ENCODE peak calls at places on chromosomes 7 and 10, in four cellular contexts. I is WTC11, S is HepG2, K is K562. X is an unnamed sample.

GRCh38 chr10:71831646-71832552 is 19.2 kb downstream of the PSAP start:
- DNase-seq in K (no peak), S (no peak), I (no peak), X (no peak)

GRCh38 chr7:70346844-70347462 is 748.7 kb downstream of the AUTS2 start:
- DNase-seq in K (no peak), I (no peak), S (no peak), X (no peak)

GRCh38 chr7:131454538-131454937 is 101.9 kb downstream of the PODXL start:
- DNase-seq in K (no peak), I (no peak), S (no peak), X (no peak)

GRCh38 chr10:131211146-131211545 is 100.4 kb downstream of the TCERG1L start:
- DNase-seq in I (no peak), K (no peak), S (no peak), X (no peak)

GRCh38 chr10:30671011-30671616 is 41.6 kb upstream of the LYZL2 start:
- DNase-seq in I (peak), K (peak), S (peak), X (peak)

GRCh38 chr7:72540106-72540611 is 128.0 kb upstream of the CALN1 start:
- DNase-seq in K (no peak), I (no peak), S (no peak), X (no peak)

GRCh38 chr7:46391215-46391614 is 470.1 kb upstream of the IGFBP3 start:
- DNase-seq in I (no peak), S (no peak), K (no peak), X (no peak)

GRCh38 chr7:26083113-26083512 is 68.9 kb upstream of the NFE2L3 start:
- DNase-seq in K (no peak), S (no peak), I (no peak), X (no peak)

GRCh38 chr10:7667262-7668141 is 736 bp upstream of the ITIH5 start:
- DNase-seq in K (no peak), I (peak), S (peak), X (no peak)

GRCh38 chr10:5775705-5776104 is 37.5 kb downstream of the GDI2 start:
- DNase-seq in S (no peak), K (no peak), I (no peak), X (no peak)

GRCh38 chr10:99779335-99779734 is 3.1 kb upstream of the ABCC2 start:
- DNase-seq in S (peak), K (no peak), I (no peak), X (no peak)

GRCh38 chr10:188546-188945 is 53.3 kb downstream of the ZMYND11 start:
- DNase-seq in I (no peak), K (no peak), S (no peak), X (no peak)

GRCh38 chr10:99941942-99942835 is 67.6 kb downstream of the DNMBP start:
- DNase-seq in I (no peak), S (no peak), K (no peak), X (no peak)

GRCh38 chr10:52609601-52610240 is 162.9 kb downstream of the MBL2 start:
- DNase-seq in K (no peak), I (no peak), S (no peak), X (no peak)

GRCh38 chr7:88665892-88666514 is 93.5 kb upstream of the ZNF804B start:
- DNase-seq in I (no peak), S (no peak), K (peak), X (no peak)

GRCh38 chr7:88661921-88662320 is 97.6 kb upstream of the ZNF804B start:
- DNase-seq in S (no peak), K (no peak), I (no peak), X (no peak)

GRCh38 chr7:88668591-88668990 is 90.9 kb upstream of the ZNF804B start:
- DNase-seq in I (no peak), S (no peak), K (no peak), X (no peak)

GRCh38 chr7:88669913-88670312 is 89.6 kb upstream of the ZNF804B start:
- DNase-seq in K (no peak), I (no peak), S (no peak), X (no peak)

GRCh38 chr7:88664630-88665233 is 94.8 kb upstream of the ZNF804B start:
- DNase-seq in I (peak), K (no peak), S (no peak), X (no peak)
- TF ChIP-seq ELF4 in I (no peak), K (no peak), S (no peak), X (no peak)

GRCh38 chr10:13206546-13207443 is 27.4 kb downstream of the UCMA start:
- DNase-seq in S (peak), I (no peak), K (no peak), X (no peak)
- TF ChIP-seq ELF4 in S (no peak), I (no peak), K (no peak), X (no peak)

GRCh38 chr7:128936798-128937197 is 929 bp upstream of the IRF5 start:
- DNase-seq in I (no peak), S (no peak), K (no peak), X (no peak)

GRCh38 chr7:128931965-128932861 is 5.5 kb upstream of the IRF5 start:
- DNase-seq in S (no peak), K (no peak), I (no peak), X (no peak)

GRCh38 chr7:128937271-128937646 is 468 bp upstream of the IRF5 start:
- DNase-seq in K (no peak), I (no peak), S (no peak), X (no peak)

GRCh38 chr7:128932862-128933821 is 4.6 kb upstream of the IRF5 start:
- DNase-seq in I (no peak), S (no peak), K (no peak), X (no peak)

DNA sequence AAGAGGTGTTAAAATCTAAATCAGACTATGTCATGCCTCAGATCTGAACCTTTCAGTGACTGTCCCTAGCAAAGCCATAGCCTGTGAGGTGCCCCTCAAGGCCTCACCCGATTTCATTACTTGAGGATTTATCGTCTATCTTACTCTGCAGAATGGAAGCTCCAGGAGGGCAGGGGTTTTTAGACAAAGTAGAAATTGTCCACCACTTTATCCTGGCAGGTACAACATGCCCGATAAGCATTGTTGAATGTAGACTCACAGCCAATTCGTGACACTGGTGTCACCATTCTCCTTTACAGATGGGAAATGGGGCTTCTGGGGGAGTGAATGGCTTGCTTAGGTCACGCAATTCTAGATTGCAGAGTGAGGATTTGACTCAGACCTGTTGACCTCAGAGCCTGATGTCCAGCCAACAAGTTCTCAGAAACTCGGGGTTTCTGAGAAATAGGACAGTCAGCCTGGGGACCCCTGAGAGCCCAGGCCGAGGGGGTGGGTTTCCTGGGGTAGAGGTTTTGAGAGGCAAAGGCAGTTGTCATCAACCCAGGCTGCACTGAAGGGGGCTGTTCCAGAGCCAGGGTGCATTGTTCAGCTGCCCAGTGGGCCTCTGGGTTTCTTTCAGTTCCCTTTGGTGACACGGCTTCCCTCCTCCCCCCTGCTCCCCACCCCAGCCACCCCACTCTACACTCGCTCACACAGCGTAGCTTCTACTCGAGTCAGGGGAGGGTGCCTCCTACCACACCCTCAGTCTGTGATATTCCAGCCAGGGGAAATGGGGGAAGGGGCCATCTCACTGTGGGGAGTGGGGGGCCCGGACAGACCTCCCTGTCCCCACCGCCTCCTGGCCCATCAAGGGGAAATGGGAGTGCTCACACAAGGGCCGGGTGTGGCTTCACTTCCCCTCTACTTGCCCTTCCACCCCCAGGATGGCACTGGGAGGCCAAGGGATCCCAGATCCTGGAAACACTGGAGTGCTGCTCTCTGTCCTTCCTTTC is 3.1 kb upstream of the IRF5 start:
- DNase-seq in S (no peak), K (no peak), I (no peak), X (no peak)
- TF ChIP-seq ELF4 in S (no peak), K (no peak), I (no peak), X (no peak)

GRCh38 chr7:159036916-159037605 is 107.6 kb downstream of the VIPR2 start:
- DNase-seq in K (no peak), S (no peak), I (no peak), X (no peak)

GRCh38 chr7:159039716-159040115 is 105.0 kb downstream of the VIPR2 start:
- DNase-seq in K (no peak), S (no peak), I (no peak), X (no peak)

GRCh38 chr7:159035571-159036073 is 109.0 kb downstream of the VIPR2 start:
- DNase-seq in K (no peak), S (no peak), I (no peak), X (no peak)

GRCh38 chr7:159040146-159040545 is 104.5 kb downstream of the VIPR2 start:
- DNase-seq in I (no peak), S (no peak), K (no peak), X (no peak)

DNA sequence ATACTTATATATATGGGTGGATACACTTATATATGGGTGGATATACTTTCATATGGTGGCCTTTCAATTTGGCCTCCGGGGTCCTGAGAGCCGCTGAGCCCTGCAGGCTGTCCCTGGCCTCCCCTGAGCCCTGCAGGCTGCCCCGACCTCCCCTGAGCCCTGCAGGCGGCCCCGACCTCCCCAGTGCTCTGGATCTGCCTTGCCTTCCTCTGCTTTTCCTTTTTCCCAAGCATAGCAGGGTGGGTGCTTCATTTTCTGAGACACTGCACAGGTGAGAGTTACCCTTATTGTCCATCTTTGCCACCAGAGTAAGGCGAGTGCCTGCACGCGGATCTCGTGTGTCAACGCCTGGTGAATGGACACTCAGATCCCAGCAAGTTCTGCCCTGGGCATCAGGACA is 106.6 kb downstream of the VIPR2 start:
- DNase-seq in K (no peak), S (no peak), I (no peak), X (no peak)
- TF ChIP-seq ELF4 in K (no peak), S (no peak), I (no peak), X (no peak)

GRCh38 chr7:99344061-99344647 is 18.5 kb downstream of the ARPC1A start:
- DNase-seq in K (no peak), I (no peak), S (no peak), X (no peak)
- TF ChIP-seq ELF4 in K (no peak), I (no peak), S (no peak), X (no peak)

GRCh38 chr7:121755818-121756501 is 117.0 kb upstream of the PTPRZ1 start:
- DNase-seq in S (no peak), I (no peak), K (no peak), X (no peak)

GRCh38 chr7:121766676-121767075 is 106.3 kb upstream of the PTPRZ1 start:
- DNase-seq in K (no peak), I (no peak), S (no peak), X (no peak)

DNA sequence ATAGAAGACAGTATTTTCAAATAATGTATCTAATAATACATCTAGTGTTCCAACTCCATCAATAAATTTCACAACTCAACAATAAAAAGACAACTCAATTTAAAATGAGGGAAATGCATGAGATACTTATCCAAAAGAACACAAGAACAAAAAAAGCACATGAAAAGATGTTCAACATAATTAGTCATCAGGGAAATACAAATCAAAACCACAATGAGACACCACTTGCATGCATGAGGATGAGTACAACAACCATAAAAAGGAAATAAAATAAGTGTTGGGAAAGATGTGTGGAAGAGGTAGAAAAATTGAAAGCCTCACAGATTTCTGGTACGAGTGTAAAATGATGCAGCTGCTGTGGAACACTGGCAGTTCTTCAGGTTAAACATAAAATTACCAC is 111.6 kb upstream of the PTPRZ1 start:
- DNase-seq in S (no peak), I (no peak), K (no peak), X (no peak)
- TF ChIP-seq ELF4 in S (no peak), I (no peak), K (no peak), X (no peak)

GRCh38 chr7:134514663-134515062 is 12.7 kb upstream of the AKR1B10 start:
- DNase-seq in K (peak), S (peak), I (no peak), X (peak)
- TF ChIP-seq ELF4 in K (no peak), S (no peak), I (no peak), X (no peak)